ENCODE peak calls at places on chromosome 2, in nine cellular contexts. One of them, this sample, is unnamed.

GRCh38 chr2:15158117-15158516 is 403.0 kb downstream of the NBAS start:
- DNase-seq in GM13977: no peak
- DNase-seq in nephron progenitor cell: peak; percentile 39
- DNase-seq in esophagus squamous epithelium: no peak
- DNase-seq in H1: no peak
- DNase-seq in sigmoid colon: no peak
- DNase-seq in PC-9: no peak
- DNase-seq in IMR-90: no peak
- DNase-seq in GM13976: no peak
- DNase-seq in this sample: no peak

GRCh38 chr2:9939587-9940485 is 11.7 kb upstream of the GRHL1 start:
- DNase-seq in PC-9: no peak
- DNase-seq in sigmoid colon: no peak
- DNase-seq in H1: no peak
- DNase-seq in IMR-90: no peak
- DNase-seq in GM13977: no peak
- DNase-seq in esophagus squamous epithelium: no peak
- DNase-seq in GM13976: no peak
- DNase-seq in nephron progenitor cell: no peak
- DNase-seq in this sample: no peak

GRCh38 chr2:191835539-191836350 is 11.1 kb downstream of the CAVIN2 start:
- DNase-seq in GM13977: no peak
- DNase-seq in H1: no peak
- DNase-seq in GM13976: no peak
- DNase-seq in IMR-90: peak; percentile 61
- DNase-seq in esophagus squamous epithelium: no peak
- DNase-seq in PC-9: no peak
- DNase-seq in nephron progenitor cell: no peak
- DNase-seq in sigmoid colon: no peak
- DNase-seq in this sample: no peak

GRCh38 chr2:168712053-168712452 is 90.4 kb upstream of the NOSTRIN start:
- DNase-seq in GM13976: peak; percentile 53
- DNase-seq in nephron progenitor cell: no peak
- DNase-seq in esophagus squamous epithelium: no peak
- DNase-seq in PC-9: no peak
- DNase-seq in GM13977: peak; percentile 59
- DNase-seq in sigmoid colon: no peak
- DNase-seq in IMR-90: no peak
- DNase-seq in H1: no peak
- DNase-seq in this sample: peak; percentile 87

GRCh38 chr2:136957044-136957443 is 191.7 kb downstream of the THSD7B start:
- DNase-seq in H1: no peak
- DNase-seq in nephron progenitor cell: no peak
- DNase-seq in sigmoid colon: no peak
- DNase-seq in GM13976: no peak
- DNase-seq in esophagus squamous epithelium: no peak
- DNase-seq in PC-9: no peak
- DNase-seq in IMR-90: no peak
- DNase-seq in GM13977: no peak
- DNase-seq in this sample: no peak

GRCh38 chr2:197273485-197273884 is 37.1 kb downstream of the ANKRD44 start:
- DNase-seq in IMR-90: no peak
- DNase-seq in GM13977: no peak
- DNase-seq in PC-9: no peak
- DNase-seq in nephron progenitor cell: peak; percentile 17
- DNase-seq in GM13976: no peak
- DNase-seq in sigmoid colon: no peak
- DNase-seq in esophagus squamous epithelium: no peak
- DNase-seq in H1: no peak
- DNase-seq in this sample: no peak

GRCh38 chr2:202718614-202719013 is 83.8 kb downstream of the FAM117B start:
- DNase-seq in IMR-90: peak; percentile 72
- DNase-seq in H1: no peak
- DNase-seq in GM13976: no peak
- DNase-seq in esophagus squamous epithelium: no peak
- DNase-seq in sigmoid colon: no peak
- DNase-seq in nephron progenitor cell: no peak
- DNase-seq in PC-9: no peak
- DNase-seq in GM13977: no peak
- DNase-seq in this sample: no peak

GRCh38 chr2:84187258-84187657 is 271.8 kb downstream of the SUCLG1 start:
- DNase-seq in GM13977: no peak
- DNase-seq in H1: no peak
- DNase-seq in GM13976: no peak
- DNase-seq in sigmoid colon: no peak
- DNase-seq in esophagus squamous epithelium: no peak
- DNase-seq in IMR-90: no peak
- DNase-seq in nephron progenitor cell: no peak
- DNase-seq in PC-9: no peak
- DNase-seq in this sample: no peak

GRCh38 chr2:165572155-165572554 is 102.7 kb downstream of the CSRNP3 start:
- DNase-seq in H1: no peak
- DNase-seq in esophagus squamous epithelium: no peak
- DNase-seq in PC-9: no peak
- DNase-seq in nephron progenitor cell: peak; percentile 24
- DNase-seq in IMR-90: no peak
- DNase-seq in GM13977: no peak
- DNase-seq in sigmoid colon: no peak
- DNase-seq in GM13976: no peak
- DNase-seq in this sample: no peak

GRCh38 chr2:79832540-79833234 is 319.8 kb downstream of the CTNNA2 start:
- DNase-seq in H1: peak; percentile 51
- DNase-seq in IMR-90: no peak
- DNase-seq in sigmoid colon: no peak
- DNase-seq in GM13976: no peak
- DNase-seq in esophagus squamous epithelium: no peak
- DNase-seq in PC-9: no peak
- DNase-seq in GM13977: no peak
- DNase-seq in nephron progenitor cell: no peak
- DNase-seq in this sample: no peak

DNA sequence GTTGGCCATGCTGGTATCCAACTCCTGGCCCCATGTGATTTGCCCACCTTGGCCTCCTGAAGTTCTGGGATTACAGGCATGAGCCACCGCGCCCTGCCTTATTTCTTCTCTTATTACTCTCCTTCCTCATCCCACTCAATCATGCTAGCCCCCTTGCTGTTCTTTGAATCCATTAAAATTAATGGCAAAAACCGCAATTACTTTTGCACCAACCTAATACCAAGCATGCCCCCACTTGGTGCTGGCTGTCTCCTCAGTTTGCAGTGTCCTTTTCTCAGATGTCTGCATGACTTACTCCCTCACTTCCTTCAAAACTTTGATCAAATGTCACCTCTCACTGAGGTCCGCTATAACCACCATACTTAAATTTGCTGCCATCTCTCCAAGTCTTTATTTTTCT is 34.6 kb downstream of the DYTN start:
- DNase-seq in H1: no peak
- DNase-seq in GM13977: no peak
- DNase-seq in nephron progenitor cell: no peak
- DNase-seq in sigmoid colon: no peak
- DNase-seq in IMR-90: no peak
- DNase-seq in PC-9: no peak
- DNase-seq in esophagus squamous epithelium: no peak
- DNase-seq in GM13976: no peak
- DNase-seq in this sample: no peak
- TF ChIP-seq CTCF in H1: no peak
- TF ChIP-seq CTCF in GM13977: no peak
- TF ChIP-seq CTCF in nephron progenitor cell: no peak
- TF ChIP-seq CTCF in sigmoid colon: no peak
- TF ChIP-seq CTCF in IMR-90: no peak
- TF ChIP-seq CTCF in PC-9: no peak
- TF ChIP-seq CTCF in esophagus squamous epithelium: no peak
- TF ChIP-seq CTCF in GM13976: no peak
- TF ChIP-seq CTCF in this sample: no peak

GRCh38 chr2:25714740-25715139 is 41.4 kb upstream of the DTNB start:
- DNase-seq in H1: no peak
- DNase-seq in sigmoid colon: no peak
- DNase-seq in GM13976: no peak
- DNase-seq in nephron progenitor cell: no peak
- DNase-seq in esophagus squamous epithelium: no peak
- DNase-seq in GM13977: no peak
- DNase-seq in PC-9: no peak
- DNase-seq in IMR-90: peak; percentile 16
- DNase-seq in this sample: no peak
- TF ChIP-seq CTCF in H1: no peak
- TF ChIP-seq CTCF in sigmoid colon: no peak
- TF ChIP-seq CTCF in GM13976: no peak
- TF ChIP-seq CTCF in nephron progenitor cell: no peak
- TF ChIP-seq CTCF in esophagus squamous epithelium: peak; percentile 5
- TF ChIP-seq CTCF in GM13977: no peak
- TF ChIP-seq CTCF in PC-9: no peak
- TF ChIP-seq CTCF in IMR-90: no peak
- TF ChIP-seq CTCF in this sample: no peak

DNA sequence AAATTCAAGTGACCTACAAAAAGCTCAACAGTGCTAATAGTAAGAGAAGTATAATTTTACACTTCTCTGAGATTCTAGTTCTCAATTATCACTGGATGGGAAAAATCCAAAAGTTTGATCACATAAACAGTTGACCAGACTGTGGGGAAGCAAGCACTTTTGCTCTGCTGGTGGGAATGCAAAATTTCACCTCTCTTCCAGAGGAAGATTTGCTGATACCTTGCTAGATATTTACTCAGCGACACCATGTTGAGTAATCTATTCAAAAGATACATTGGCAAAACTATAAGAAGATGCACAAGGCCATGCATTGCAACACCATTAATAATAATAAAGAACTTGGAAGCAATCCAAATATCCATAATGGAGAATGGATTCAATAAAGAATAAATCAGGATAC is 204.4 kb downstream of the MREG start:
- DNase-seq in IMR-90: no peak
- DNase-seq in esophagus squamous epithelium: no peak
- DNase-seq in PC-9: no peak
- DNase-seq in GM13977: no peak
- DNase-seq in nephron progenitor cell: no peak
- DNase-seq in H1: no peak
- DNase-seq in sigmoid colon: no peak
- DNase-seq in GM13976: no peak
- DNase-seq in this sample: no peak
- TF ChIP-seq CTCF in IMR-90: peak; percentile 22
- TF ChIP-seq CTCF in esophagus squamous epithelium: no peak
- TF ChIP-seq CTCF in PC-9: peak; percentile 26
- TF ChIP-seq CTCF in GM13977: no peak
- TF ChIP-seq CTCF in nephron progenitor cell: no peak
- TF ChIP-seq CTCF in H1: no peak
- TF ChIP-seq CTCF in sigmoid colon: no peak
- TF ChIP-seq CTCF in GM13976: no peak
- TF ChIP-seq CTCF in this sample: no peak

GRCh38 chr2:3535794-3536681 is 16.7 kb upstream of the ADI1 start:
- DNase-seq in GM13977: peak; percentile 49
- DNase-seq in PC-9: peak; percentile 76
- DNase-seq in nephron progenitor cell: peak; percentile 32
- DNase-seq in H1: no peak
- DNase-seq in sigmoid colon: peak; percentile 86
- DNase-seq in IMR-90: peak; percentile 94
- DNase-seq in GM13976: no peak
- DNase-seq in esophagus squamous epithelium: peak; percentile 15
- DNase-seq in this sample: peak; percentile 48
- TF ChIP-seq CTCF in GM13977: no peak
- TF ChIP-seq CTCF in PC-9: peak; percentile 29
- TF ChIP-seq CTCF in nephron progenitor cell: no peak
- TF ChIP-seq CTCF in H1: no peak
- TF ChIP-seq CTCF in sigmoid colon: peak; percentile 22
- TF ChIP-seq CTCF in IMR-90: peak; percentile 40
- TF ChIP-seq CTCF in GM13976: no peak
- TF ChIP-seq CTCF in esophagus squamous epithelium: peak; percentile 6
- TF ChIP-seq CTCF in this sample: no peak

GRCh38 chr2:23413641-23414040 is 28.7 kb downstream of the KLHL29 start:
- DNase-seq in nephron progenitor cell: no peak
- DNase-seq in PC-9: no peak
- DNase-seq in GM13976: no peak
- DNase-seq in sigmoid colon: no peak
- DNase-seq in IMR-90: no peak
- DNase-seq in GM13977: no peak
- DNase-seq in H1: no peak
- DNase-seq in esophagus squamous epithelium: no peak
- DNase-seq in this sample: no peak

GRCh38 chr2:23412556-23413155 is 27.7 kb downstream of the KLHL29 start:
- DNase-seq in IMR-90: peak; percentile 82
- DNase-seq in H1: no peak
- DNase-seq in nephron progenitor cell: no peak
- DNase-seq in sigmoid colon: no peak
- DNase-seq in PC-9: no peak
- DNase-seq in esophagus squamous epithelium: no peak
- DNase-seq in GM13976: no peak
- DNase-seq in GM13977: no peak
- DNase-seq in this sample: no peak

GRCh38 chr2:23417310-23417709 is 32.3 kb downstream of the KLHL29 start:
- DNase-seq in nephron progenitor cell: no peak
- DNase-seq in PC-9: no peak
- DNase-seq in GM13977: no peak
- DNase-seq in GM13976: no peak
- DNase-seq in sigmoid colon: no peak
- DNase-seq in esophagus squamous epithelium: no peak
- DNase-seq in IMR-90: no peak
- DNase-seq in H1: no peak
- DNase-seq in this sample: no peak

GRCh38 chr2:23414106-23414505 is 29.1 kb downstream of the KLHL29 start:
- DNase-seq in IMR-90: no peak
- DNase-seq in GM13976: no peak
- DNase-seq in PC-9: no peak
- DNase-seq in H1: no peak
- DNase-seq in GM13977: no peak
- DNase-seq in sigmoid colon: no peak
- DNase-seq in esophagus squamous epithelium: no peak
- DNase-seq in nephron progenitor cell: no peak
- DNase-seq in this sample: no peak

DNA sequence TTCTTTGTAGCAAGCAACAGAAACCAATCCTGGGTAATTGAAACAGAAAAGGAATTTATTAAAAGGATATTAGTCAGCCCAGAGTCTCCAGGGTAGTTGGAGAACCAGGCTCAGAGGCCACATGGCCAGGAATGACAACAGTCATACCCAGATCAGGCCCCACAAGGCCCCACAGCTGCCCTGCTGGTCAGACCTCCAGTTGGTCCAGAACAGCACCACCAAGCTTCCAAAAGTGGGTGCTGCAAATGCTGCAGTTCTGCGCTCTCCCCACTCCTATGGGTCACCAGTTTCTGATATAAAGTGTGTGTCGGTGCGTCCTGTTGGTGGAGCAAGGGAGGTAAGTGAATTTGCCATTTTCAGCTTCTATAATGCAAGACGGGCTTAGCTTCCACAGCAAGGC is 29.9 kb downstream of the KLHL29 start:
- DNase-seq in sigmoid colon: no peak
- DNase-seq in esophagus squamous epithelium: no peak
- DNase-seq in IMR-90: peak; percentile 48
- DNase-seq in nephron progenitor cell: no peak
- DNase-seq in GM13977: no peak
- DNase-seq in H1: no peak
- DNase-seq in PC-9: no peak
- DNase-seq in GM13976: no peak
- DNase-seq in this sample: no peak
- TF ChIP-seq CTCF in sigmoid colon: no peak
- TF ChIP-seq CTCF in esophagus squamous epithelium: no peak
- TF ChIP-seq CTCF in IMR-90: peak; percentile 37
- TF ChIP-seq CTCF in nephron progenitor cell: no peak
- TF ChIP-seq CTCF in GM13977: peak; percentile 26
- TF ChIP-seq CTCF in H1: peak; percentile 66
- TF ChIP-seq CTCF in PC-9: no peak
- TF ChIP-seq CTCF in GM13976: no peak
- TF ChIP-seq CTCF in this sample: peak; percentile 8